ENCODE peak calls at places on chromosomes 6 and 20, in five cellular contexts. One of them, this sample, is unnamed.

GRCh38 chr20:24799971-24800580 is 149.0 kb upstream of the CST7 start:
- DNase-seq in K562: no peak
- DNase-seq in H1: no peak
- DNase-seq in GM23338: no peak
- DNase-seq in HepG2: no peak
- DNase-seq in this sample: no peak

GRCh38 chr6:7590918-7591302 is 912 bp downstream of the SNRNP48 start:
- DNase-seq in K562: peak
- DNase-seq in H1: no peak
- DNase-seq in GM23338: peak
- DNase-seq in HepG2: peak
- DNase-seq in this sample: no peak

GRCh38 chr20:2006452-2007381 is 12.9 kb upstream of the PDYN start:
- DNase-seq in K562: peak
- DNase-seq in H1: peak
- DNase-seq in GM23338: peak
- DNase-seq in HepG2: peak
- DNase-seq in this sample: peak

GRCh38 chr20:23419995-23420901 is 1.0 kb downstream of the NAPB start:
- DNase-seq in K562: peak
- DNase-seq in H1: no peak
- DNase-seq in GM23338: peak
- DNase-seq in HepG2: peak
- DNase-seq in this sample: no peak

GRCh38 chr6:152634773-152635172 is 2.4 kb downstream of the SYNE1 start:
- DNase-seq in K562: no peak
- DNase-seq in H1: no peak
- DNase-seq in GM23338: no peak
- DNase-seq in HepG2: no peak
- DNase-seq in this sample: no peak

GRCh38 chr20:64119681-64120341 is 12.4 kb upstream of the NPBWR2 start:
- DNase-seq in K562: no peak
- DNase-seq in H1: peak
- DNase-seq in GM23338: no peak
- DNase-seq in HepG2: no peak
- DNase-seq in this sample: no peak

GRCh38 chr6:31180500-31180899 is 10.0 kb upstream of the POU5F1 start:
- DNase-seq in K562: peak
- DNase-seq in H1: peak
- DNase-seq in GM23338: peak
- DNase-seq in HepG2: no peak
- DNase-seq in this sample: no peak

GRCh38 chr20:31845300-31845863 is at the start of gene FOXS1:
- DNase-seq in K562: no peak
- DNase-seq in H1: no peak
- DNase-seq in GM23338: peak
- DNase-seq in HepG2: no peak
- DNase-seq in this sample: no peak

GRCh38 chr6:36979343-36979742 is 6.7 kb downstream of the MTCH1 start:
- DNase-seq in K562: peak
- DNase-seq in H1: no peak
- DNase-seq in GM23338: no peak
- DNase-seq in HepG2: no peak
- DNase-seq in this sample: no peak

GRCh38 chr20:53636725-53637097 is 43.1 kb upstream of the ZNF217 start:
- DNase-seq in K562: no peak
- DNase-seq in H1: no peak
- DNase-seq in GM23338: no peak
- DNase-seq in HepG2: no peak
- DNase-seq in this sample: no peak

GRCh38 chr6:74280130-74280692 is 584.2 kb downstream of the CD109 start:
- DNase-seq in K562: no peak
- DNase-seq in H1: no peak
- DNase-seq in GM23338: peak
- DNase-seq in HepG2: no peak
- DNase-seq in this sample: no peak

GRCh38 chr6:133241901-133242760 is 974 bp downstream of the EYA4 start:
- DNase-seq in K562: no peak
- DNase-seq in H1: no peak
- DNase-seq in GM23338: peak
- DNase-seq in HepG2: no peak
- DNase-seq in this sample: peak

GRCh38 chr20:63951398-63952209 is 4.6 kb downstream of the UCKL1 start:
- DNase-seq in K562: no peak
- DNase-seq in H1: no peak
- DNase-seq in GM23338: no peak
- DNase-seq in HepG2: no peak
- DNase-seq in this sample: no peak

GRCh38 chr6:158008894-158009891 is 27.5 kb downstream of the SYNJ2 start:
- DNase-seq in K562: no peak
- DNase-seq in H1: no peak
- DNase-seq in GM23338: no peak
- DNase-seq in HepG2: no peak
- DNase-seq in this sample: peak

GRCh38 chr20:50194831-50195523 is 4.3 kb downstream of the CEBPB start:
- DNase-seq in K562: no peak
- DNase-seq in H1: no peak
- DNase-seq in GM23338: no peak
- DNase-seq in HepG2: no peak
- DNase-seq in this sample: no peak

GRCh38 chr6:50826037-50826761 is 7.5 kb downstream of the TFAP2B start:
- DNase-seq in K562: no peak
- DNase-seq in H1: no peak
- DNase-seq in GM23338: no peak
- DNase-seq in HepG2: no peak
- DNase-seq in this sample: no peak

GRCh38 chr20:23201658-23202057 is 115.5 kb upstream of the CD93 start:
- DNase-seq in K562: no peak
- DNase-seq in H1: no peak
- DNase-seq in GM23338: no peak
- DNase-seq in HepG2: no peak
- DNase-seq in this sample: no peak

GRCh38 chr6:24352434-24352833 is 5.4 kb downstream of the DCDC2 start:
- DNase-seq in K562: no peak
- DNase-seq in H1: no peak
- DNase-seq in GM23338: no peak
- DNase-seq in HepG2: no peak
- DNase-seq in this sample: no peak

GRCh38 chr20:35467339-35468224 is 12.2 kb downstream of the CEP250 start:
- DNase-seq in K562: no peak
- DNase-seq in H1: no peak
- DNase-seq in GM23338: no peak
- DNase-seq in HepG2: peak
- DNase-seq in this sample: no peak

GRCh38 chr6:57220083-57220703 is 1.9 kb downstream of the RAB23 start:
- DNase-seq in K562: no peak
- DNase-seq in H1: no peak
- DNase-seq in GM23338: no peak
- DNase-seq in HepG2: no peak
- DNase-seq in this sample: no peak

GRCh38 chr6:158909938-158910337 is 90.1 kb downstream of the RSPH3 start:
- DNase-seq in K562: no peak
- DNase-seq in H1: no peak
- DNase-seq in GM23338: peak
- DNase-seq in HepG2: no peak
- DNase-seq in this sample: no peak

GRCh38 chr20:51970858-51971257 is 168.5 kb upstream of the SALL4 start:
- DNase-seq in K562: no peak
- DNase-seq in H1: no peak
- DNase-seq in GM23338: no peak
- DNase-seq in HepG2: no peak
- DNase-seq in this sample: no peak

GRCh38 chr6:31007694-31008093 is 2.6 kb upstream of the MUC22 start:
- DNase-seq in K562: no peak
- DNase-seq in H1: no peak
- DNase-seq in GM23338: no peak
- DNase-seq in HepG2: no peak
- DNase-seq in this sample: no peak

GRCh38 chr6:5701086-5701661 is 305.6 kb downstream of the NRN1 start:
- DNase-seq in K562: no peak
- DNase-seq in H1: peak
- DNase-seq in GM23338: no peak
- DNase-seq in HepG2: no peak
- DNase-seq in this sample: no peak

GRCh38 chr6:70668499-70668812 is 773 bp downstream of the SMAP1 start:
- DNase-seq in K562: no peak
- DNase-seq in H1: no peak
- DNase-seq in GM23338: no peak
- DNase-seq in HepG2: no peak
- DNase-seq in this sample: no peak

GRCh38 chr6:144710207-144710606 is 425.1 kb downstream of the UTRN start:
- DNase-seq in K562: no peak
- DNase-seq in H1: no peak
- DNase-seq in GM23338: no peak
- DNase-seq in HepG2: no peak
- DNase-seq in this sample: no peak

DNA sequence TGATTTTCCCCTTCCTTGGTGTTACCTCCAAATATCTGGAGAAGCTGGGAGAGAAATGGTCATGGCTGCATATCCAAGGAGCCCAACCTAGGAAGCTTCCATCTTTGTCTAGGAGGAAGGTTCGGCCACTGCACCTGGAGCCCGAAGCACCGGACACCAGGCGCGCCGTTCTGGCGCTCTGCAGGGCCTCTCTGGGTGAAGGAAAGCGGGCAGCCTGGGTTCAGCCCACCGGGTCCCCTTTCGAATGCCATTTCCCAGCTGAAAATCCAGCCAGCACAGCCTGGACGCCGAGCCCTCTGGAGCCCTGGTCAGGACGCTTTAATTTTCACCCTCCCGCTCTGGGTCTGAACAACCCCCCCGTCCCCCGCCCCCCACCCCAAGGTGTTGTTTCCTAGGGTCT is 1.2 kb downstream of the LINC00237 start:
- DNase-seq in K562: no peak
- DNase-seq in H1: peak
- DNase-seq in GM23338: peak
- DNase-seq in HepG2: no peak
- DNase-seq in this sample: no peak
- H3K4me3 ChIP-seq in K562: no peak
- H3K4me3 ChIP-seq in H1: peak
- H3K4me3 ChIP-seq in GM23338: peak
- H3K4me3 ChIP-seq in HepG2: no peak
- H3K4me3 ChIP-seq in this sample: no peak

DNA sequence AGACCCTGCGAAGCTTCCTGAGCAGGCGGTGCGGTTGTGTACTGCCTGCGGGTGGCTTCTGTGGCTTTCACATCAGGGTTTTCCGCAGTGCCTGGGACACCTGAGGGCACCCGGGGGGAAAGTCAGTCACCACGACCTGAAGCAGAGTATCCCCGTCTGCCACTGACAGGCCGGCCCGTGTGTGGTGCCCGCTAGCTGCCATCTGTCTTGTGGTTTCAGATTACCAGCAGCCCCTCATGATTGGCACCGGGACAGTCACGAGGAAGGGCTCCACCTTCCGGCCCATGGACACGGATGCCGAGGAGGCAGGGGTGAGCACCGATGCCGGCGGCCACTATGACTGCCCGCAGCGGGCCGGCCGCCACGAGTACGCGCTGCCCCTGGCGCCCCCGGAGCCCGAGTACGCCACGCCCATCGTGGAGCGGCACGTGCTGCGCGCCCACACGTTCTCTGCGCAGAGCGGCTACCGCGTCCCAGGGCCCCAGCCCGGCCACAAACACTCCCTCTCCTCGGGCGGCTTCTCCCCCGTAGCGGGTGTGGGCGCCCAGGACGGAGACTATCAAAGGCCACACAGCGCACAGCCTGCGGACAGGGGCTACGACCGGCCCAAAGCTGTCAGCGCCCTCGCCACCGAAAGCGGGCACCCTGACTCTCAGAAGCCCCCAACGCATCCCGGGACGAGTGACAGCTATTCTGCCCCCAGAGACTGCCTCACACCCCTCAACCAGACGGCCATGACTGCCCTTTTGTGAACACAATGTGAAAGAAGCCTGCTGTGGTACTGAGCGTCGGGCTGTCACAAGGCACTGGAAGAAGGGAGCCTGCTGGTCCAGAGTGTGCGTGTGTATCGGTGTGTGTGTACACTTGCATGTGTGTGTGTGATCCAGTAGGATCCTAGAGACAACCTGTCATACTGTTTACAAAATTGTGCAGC is 54.4 kb downstream of the GOPC start:
- DNase-seq in K562: no peak
- DNase-seq in H1: no peak
- DNase-seq in GM23338: peak
- DNase-seq in HepG2: no peak
- DNase-seq in this sample: no peak
- TF ChIP-seq POLR2AphosphoS5 in K562: no peak
- TF ChIP-seq POLR2AphosphoS5 in H1: no peak
- TF ChIP-seq POLR2AphosphoS5 in GM23338: no peak
- TF ChIP-seq POLR2AphosphoS5 in HepG2: no peak
- TF ChIP-seq POLR2AphosphoS5 in this sample: no peak

DNA sequence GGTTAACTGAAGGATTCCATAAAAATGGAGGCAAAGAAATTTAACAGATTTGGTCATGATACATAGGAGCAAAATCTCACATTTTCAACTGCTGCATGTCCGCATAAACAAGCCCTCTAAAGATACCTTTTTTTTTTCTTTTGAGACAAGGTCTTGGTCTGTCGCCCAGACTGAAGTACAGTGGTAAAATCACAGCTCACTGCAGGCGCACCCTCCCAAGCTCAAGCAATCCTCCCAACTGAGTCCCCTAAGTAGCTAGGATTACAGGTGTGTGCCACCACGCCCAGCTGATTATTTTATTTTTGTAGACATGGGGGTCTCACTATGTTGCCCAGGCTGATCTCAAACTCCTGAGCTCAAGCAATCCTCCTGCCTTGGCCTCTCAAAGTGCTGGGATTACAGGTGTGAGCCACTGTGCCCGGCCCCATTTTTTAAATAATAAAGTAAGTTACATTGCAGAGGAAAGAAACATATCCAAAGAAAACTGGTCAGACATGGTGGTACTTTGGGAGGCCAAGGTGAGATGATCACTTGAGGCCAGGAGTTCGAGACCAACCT is 13.7 kb downstream of the MDN1 start:
- DNase-seq in K562: no peak
- DNase-seq in H1: no peak
- DNase-seq in GM23338: no peak
- DNase-seq in HepG2: no peak
- DNase-seq in this sample: no peak
- TF ChIP-seq EZH2 in K562: no peak
- TF ChIP-seq EZH2 in H1: no peak
- TF ChIP-seq EZH2 in GM23338: no peak
- TF ChIP-seq EZH2 in HepG2: no peak
- TF ChIP-seq EZH2 in this sample: no peak

GRCh38 chr20:44586289-44586911 is 4.0 kb downstream of the PKIG start:
- DNase-seq in K562: no peak
- DNase-seq in H1: no peak
- DNase-seq in GM23338: no peak
- DNase-seq in HepG2: no peak
- DNase-seq in this sample: no peak

GRCh38 chr20:44583179-44583578 is 800 bp downstream of the PKIG start:
- DNase-seq in K562: no peak
- DNase-seq in H1: no peak
- DNase-seq in GM23338: no peak
- DNase-seq in HepG2: no peak
- DNase-seq in this sample: no peak

GRCh38 chr20:44585042-44585968 is 2.9 kb downstream of the PKIG start:
- DNase-seq in K562: no peak
- DNase-seq in H1: no peak
- DNase-seq in GM23338: peak
- DNase-seq in HepG2: no peak
- DNase-seq in this sample: no peak

GRCh38 chr20:44582321-44583025 is at the start of gene PKIG:
- DNase-seq in K562: no peak
- DNase-seq in H1: no peak
- DNase-seq in GM23338: no peak
- DNase-seq in HepG2: no peak
- DNase-seq in this sample: no peak

GRCh38 chr20:44584103-44584690 is 1.8 kb downstream of the PKIG start:
- DNase-seq in K562: no peak
- DNase-seq in H1: no peak
- DNase-seq in GM23338: no peak
- DNase-seq in HepG2: no peak
- DNase-seq in this sample: no peak
- H3K4me3 ChIP-seq in K562: no peak
- H3K4me3 ChIP-seq in H1: no peak
- H3K4me3 ChIP-seq in GM23338: no peak
- H3K4me3 ChIP-seq in HepG2: no peak
- H3K4me3 ChIP-seq in this sample: peak

This sample was measured in SK-N-MC.